ENCODE peak calls at places on chromosomes 7 and 10, in five cellular contexts. W, C, Z, U and K are unnamed samples.

GRCh38 chr7:157276731-157277562 is 59.9 kb upstream of the DNAJB6 start:
- DNase-seq in W (no peak), C (peak; percentile 79), Z (peak; percentile 28), U (no peak), K (peak; percentile 28)

GRCh38 chr10:3740157-3740871 is 44.7 kb downstream of the KLF6 start:
- DNase-seq in W (no peak), C (no peak), Z (no peak), U (peak; percentile 34), K (peak; percentile 45)

GRCh38 chr7:19916011-19916410 is 142.6 kb upstream of the TMEM196 start:
- DNase-seq in W (no peak), C (no peak), Z (no peak), U (no peak), K (no peak)

GRCh38 chr10:133158756-133159610 is 1.0 kb upstream of the KNDC1 start:
- DNase-seq in W (no peak), C (no peak), Z (no peak), U (no peak), K (no peak)

GRCh38 chr7:74185016-74185415 is 10.9 kb downstream of the EIF4H start:
- DNase-seq in W (no peak), C (no peak), Z (no peak), U (no peak), K (no peak)

GRCh38 chr7:139572704-139573395 is 49.4 kb downstream of the CLEC2L start:
- DNase-seq in W (no peak), C (peak; percentile 73), Z (no peak), U (no peak), K (no peak)

GRCh38 chr7:15685358-15686181 is 913 bp downstream of the MEOX2 start:
- DNase-seq in W (no peak), C (peak; percentile 81), Z (peak; percentile 49), U (no peak), K (no peak)

GRCh38 chr10:60148266-60148840 is 241.3 kb downstream of the ANK3 start:
- DNase-seq in W (no peak), C (no peak), Z (peak; percentile 91), U (no peak), K (no peak)

GRCh38 chr10:14569274-14570060 is 205.2 kb downstream of the FAM107B start:
- DNase-seq in W (no peak), C (no peak), Z (no peak), U (no peak), K (no peak)

GRCh38 chr10:71309919-71310318 is 9.1 kb upstream of the SLC29A3 start:
- DNase-seq in W (no peak), C (no peak), Z (no peak), U (no peak), K (no peak)

GRCh38 chr10:43173120-43173519 is 34.9 kb downstream of the CSGALNACT2 start:
- DNase-seq in W (no peak), C (no peak), Z (no peak), U (no peak), K (no peak)

GRCh38 chr7:121262969-121263368 is 65.8 kb upstream of the WNT16 start:
- DNase-seq in W (no peak), C (no peak), Z (no peak), U (no peak), K (no peak)

GRCh38 chr10:84388148-84388547 is 59.8 kb downstream of the CCSER2 start:
- DNase-seq in W (no peak), C (no peak), Z (no peak), U (no peak), K (no peak)

GRCh38 chr10:60820093-60820769 is 42.0 kb downstream of the CDK1 start:
- DNase-seq in W (no peak), C (no peak), Z (peak; percentile 88), U (no peak), K (peak; percentile 44)

GRCh38 chr10:123913688-123914268 is 22.2 kb upstream of the CPXM2 start:
- DNase-seq in W (no peak), C (no peak), Z (no peak), U (no peak), K (no peak)

GRCh38 chr10:32891261-32891660 is 66.8 kb downstream of the ITGB1 start:
- DNase-seq in W (no peak), C (no peak), Z (no peak), U (no peak), K (no peak)

GRCh38 chr7:128827971-128828711 is 2.1 kb upstream of the FLNC start:
- DNase-seq in W (no peak), C (peak; percentile 85), Z (peak; percentile 73), U (no peak), K (no peak)